ENCODE peak calls at places on chromosome 17, in nine cellular contexts. One of them, this sample, is unnamed.

GRCh38 chr17:45129426-45129939 is 2.8 kb downstream of the PLCD3 start:
- DNase-seq in thoracic aorta: no peak
- DNase-seq in Caco-2: peak; percentile 86
- DNase-seq in endodermal cell: peak; percentile 82
- DNase-seq in keratinocyte: no peak
- DNase-seq in OCI-LY7: no peak
- DNase-seq in stomach: no peak
- DNase-seq in adrenal gland: peak; percentile 82
- DNase-seq in A549: peak; percentile 77
- DNase-seq in this sample: no peak

GRCh38 chr17:76136276-76137025 is 4.6 kb downstream of the FOXJ1 start:
- DNase-seq in adrenal gland: no peak
- DNase-seq in OCI-LY7: no peak
- DNase-seq in thoracic aorta: no peak
- DNase-seq in Caco-2: no peak
- DNase-seq in stomach: no peak
- DNase-seq in endodermal cell: peak; percentile 88
- DNase-seq in keratinocyte: no peak
- DNase-seq in A549: no peak
- DNase-seq in this sample: no peak

GRCh38 chr17:17899486-17899885 is 62.7 kb upstream of the SREBF1 start:
- DNase-seq in adrenal gland: no peak
- DNase-seq in OCI-LY7: no peak
- DNase-seq in Caco-2: no peak
- DNase-seq in keratinocyte: no peak
- DNase-seq in stomach: no peak
- DNase-seq in thoracic aorta: no peak
- DNase-seq in A549: no peak
- DNase-seq in endodermal cell: no peak
- DNase-seq in this sample: no peak

GRCh38 chr17:2357931-2358434 is 20.7 kb downstream of the SGSM2 start:
- DNase-seq in thoracic aorta: no peak
- DNase-seq in adrenal gland: no peak
- DNase-seq in A549: no peak
- DNase-seq in keratinocyte: no peak
- DNase-seq in OCI-LY7: no peak
- DNase-seq in stomach: no peak
- DNase-seq in endodermal cell: no peak
- DNase-seq in Caco-2: no peak
- DNase-seq in this sample: no peak

GRCh38 chr17:79325707-79326106 is 251.1 kb downstream of the ENGASE start:
- DNase-seq in keratinocyte: no peak
- DNase-seq in stomach: no peak
- DNase-seq in thoracic aorta: no peak
- DNase-seq in OCI-LY7: no peak
- DNase-seq in adrenal gland: no peak
- DNase-seq in endodermal cell: peak; percentile 87
- DNase-seq in A549: no peak
- DNase-seq in Caco-2: no peak
- DNase-seq in this sample: no peak

GRCh38 chr17:68437979-68438877 is 19.1 kb downstream of the WIPI1 start:
- DNase-seq in keratinocyte: no peak
- DNase-seq in thoracic aorta: no peak
- DNase-seq in adrenal gland: peak; percentile 46
- DNase-seq in A549: no peak
- DNase-seq in Caco-2: no peak
- DNase-seq in stomach: peak; percentile 72
- DNase-seq in OCI-LY7: peak; percentile 87
- DNase-seq in endodermal cell: peak; percentile 76
- DNase-seq in this sample: no peak

GRCh38 chr17:78442648-78443128 is 64.2 kb downstream of the PGS1 start:
- DNase-seq in keratinocyte: no peak
- DNase-seq in stomach: peak; percentile 48
- DNase-seq in adrenal gland: peak; percentile 80
- DNase-seq in OCI-LY7: no peak
- DNase-seq in thoracic aorta: peak; percentile 31
- DNase-seq in Caco-2: no peak
- DNase-seq in A549: no peak
- DNase-seq in endodermal cell: peak; percentile 43
- DNase-seq in this sample: no peak

GRCh38 chr17:38341035-38341721 is 2.6 kb downstream of the GPR179 start:
- DNase-seq in adrenal gland: peak; percentile 77
- DNase-seq in OCI-LY7: no peak
- DNase-seq in endodermal cell: peak; percentile 94
- DNase-seq in stomach: peak; percentile 85
- DNase-seq in A549: no peak
- DNase-seq in Caco-2: no peak
- DNase-seq in thoracic aorta: no peak
- DNase-seq in keratinocyte: no peak
- DNase-seq in this sample: no peak

GRCh38 chr17:45753645-45754225 is 30.4 kb upstream of the CRHR1 start:
- DNase-seq in thoracic aorta: no peak
- DNase-seq in adrenal gland: no peak
- DNase-seq in OCI-LY7: no peak
- DNase-seq in Caco-2: no peak
- DNase-seq in A549: no peak
- DNase-seq in stomach: no peak
- DNase-seq in keratinocyte: no peak
- DNase-seq in endodermal cell: no peak
- DNase-seq in this sample: no peak

GRCh38 chr17:2421315-2422147 is 20.7 kb upstream of the MNT start:
- DNase-seq in keratinocyte: no peak
- DNase-seq in OCI-LY7: peak; percentile 16
- DNase-seq in Caco-2: no peak
- DNase-seq in A549: peak; percentile 61
- DNase-seq in endodermal cell: peak; percentile 76
- DNase-seq in thoracic aorta: no peak
- DNase-seq in adrenal gland: peak; percentile 72
- DNase-seq in stomach: no peak
- DNase-seq in this sample: no peak

GRCh38 chr17:42672038-42672437 is 4.8 kb downstream of the PLEKHH3 start:
- DNase-seq in adrenal gland: no peak
- DNase-seq in Caco-2: no peak
- DNase-seq in thoracic aorta: no peak
- DNase-seq in endodermal cell: peak; percentile 81
- DNase-seq in OCI-LY7: no peak
- DNase-seq in stomach: no peak
- DNase-seq in A549: no peak
- DNase-seq in keratinocyte: no peak
- DNase-seq in this sample: no peak

GRCh38 chr17:42675348-42675983 is 1.3 kb downstream of the PLEKHH3 start:
- DNase-seq in A549: no peak
- DNase-seq in keratinocyte: no peak
- DNase-seq in endodermal cell: no peak
- DNase-seq in Caco-2: no peak
- DNase-seq in adrenal gland: no peak
- DNase-seq in stomach: peak; percentile 77
- DNase-seq in OCI-LY7: peak; percentile 33
- DNase-seq in thoracic aorta: no peak
- DNase-seq in this sample: no peak

GRCh38 chr17:42673885-42674754 is 2.7 kb downstream of the PLEKHH3 start:
- DNase-seq in OCI-LY7: peak; percentile 66
- DNase-seq in thoracic aorta: no peak
- DNase-seq in endodermal cell: peak; percentile 93
- DNase-seq in stomach: peak; percentile 45
- DNase-seq in A549: peak; percentile 66
- DNase-seq in Caco-2: no peak
- DNase-seq in adrenal gland: peak; percentile 68
- DNase-seq in keratinocyte: no peak
- DNase-seq in this sample: no peak

GRCh38 chr17:42674755-42675347 is 1.9 kb downstream of the PLEKHH3 start:
- DNase-seq in A549: no peak
- DNase-seq in thoracic aorta: no peak
- DNase-seq in Caco-2: no peak
- DNase-seq in endodermal cell: peak; percentile 93
- DNase-seq in OCI-LY7: peak; percentile 28
- DNase-seq in stomach: peak; percentile 66
- DNase-seq in adrenal gland: peak; percentile 43
- DNase-seq in keratinocyte: no peak
- DNase-seq in this sample: no peak

GRCh38 chr17:42673266-42673884 is 3.4 kb downstream of the PLEKHH3 start:
- DNase-seq in endodermal cell: no peak
- DNase-seq in adrenal gland: no peak
- DNase-seq in OCI-LY7: no peak
- DNase-seq in Caco-2: no peak
- DNase-seq in stomach: no peak
- DNase-seq in keratinocyte: no peak
- DNase-seq in thoracic aorta: no peak
- DNase-seq in A549: no peak
- DNase-seq in this sample: no peak
- H3K4me1 ChIP-seq in endodermal cell: peaks cover 6% of the 10 kb centered on the region
- H3K4me1 ChIP-seq in adrenal gland: peaks cover 50% of the 10 kb centered on the region
- H3K4me1 ChIP-seq in OCI-LY7: peaks cover 32% of the 10 kb centered on the region
- H3K4me1 ChIP-seq in Caco-2: peaks cover 18% of the 10 kb centered on the region
- H3K4me1 ChIP-seq in stomach: peaks cover 80% of the 10 kb centered on the region
- H3K4me1 ChIP-seq in keratinocyte: peaks cover 55% of the 10 kb centered on the region
- H3K4me1 ChIP-seq in thoracic aorta: peaks cover 42% of the 10 kb centered on the region
- H3K4me1 ChIP-seq in A549: peaks cover 41% of the 10 kb centered on the region
- H3K4me1 ChIP-seq in this sample: peaks cover 74% of the 10 kb centered on the region

GRCh38 chr17:61322316-61323014 is 77.2 kb upstream of the TBX2 start:
- DNase-seq in stomach: no peak
- DNase-seq in keratinocyte: no peak
- DNase-seq in OCI-LY7: no peak
- DNase-seq in Caco-2: no peak
- DNase-seq in A549: no peak
- DNase-seq in adrenal gland: no peak
- DNase-seq in thoracic aorta: no peak
- DNase-seq in endodermal cell: no peak
- DNase-seq in this sample: no peak
- TF ChIP-seq CTCF in stomach: no peak
- TF ChIP-seq CTCF in keratinocyte: no peak
- TF ChIP-seq CTCF in OCI-LY7: no peak
- TF ChIP-seq CTCF in Caco-2: no peak
- TF ChIP-seq CTCF in A549: no peak
- TF ChIP-seq CTCF in adrenal gland: no peak
- TF ChIP-seq CTCF in thoracic aorta: no peak
- TF ChIP-seq CTCF in endodermal cell: no peak
- TF ChIP-seq CTCF in this sample: no peak

DNA sequence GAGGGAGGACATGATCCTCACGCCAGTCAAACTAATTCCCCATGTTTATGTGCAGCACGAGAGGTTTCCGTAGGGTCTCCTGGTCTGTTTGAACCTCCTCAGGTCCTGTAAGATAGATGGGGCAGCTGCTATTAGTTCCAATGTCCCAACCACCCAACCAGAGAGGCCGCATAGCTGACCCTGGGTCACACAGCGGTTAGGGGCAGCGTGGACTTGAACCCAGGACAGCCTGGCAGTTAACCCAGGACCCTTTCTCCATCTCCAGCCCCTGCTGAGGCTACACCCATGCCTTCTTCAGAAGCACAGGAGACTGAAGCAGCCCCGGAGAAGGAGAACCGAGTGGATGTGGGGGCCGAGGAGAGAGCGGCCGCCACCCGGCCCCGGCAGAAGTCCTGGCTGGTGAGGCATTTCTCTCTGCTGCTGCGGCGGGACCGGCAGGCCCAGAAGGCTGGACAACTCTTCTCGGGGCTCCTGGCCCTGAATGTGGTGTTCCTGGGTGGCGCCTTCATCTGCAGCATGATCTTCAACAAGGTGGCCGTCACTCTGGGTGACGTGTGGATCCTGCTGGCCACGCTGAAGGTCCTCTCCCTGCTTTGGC is 5.5 kb downstream of the OTOP3 start:
- DNase-seq in adrenal gland: no peak
- DNase-seq in stomach: no peak
- DNase-seq in thoracic aorta: no peak
- DNase-seq in OCI-LY7: no peak
- DNase-seq in A549: no peak
- DNase-seq in Caco-2: no peak
- DNase-seq in keratinocyte: no peak
- DNase-seq in endodermal cell: no peak
- DNase-seq in this sample: no peak
- H3K4me1 ChIP-seq in adrenal gland: no peaks in the 10 kb centered on the region
- H3K4me1 ChIP-seq in stomach: peaks cover 5% of the 10 kb centered on the region
- H3K4me1 ChIP-seq in thoracic aorta: peaks cover 2% of the 10 kb centered on the region
- H3K4me1 ChIP-seq in OCI-LY7: peaks cover 5% of the 10 kb centered on the region
- H3K4me1 ChIP-seq in A549: peaks cover 12% of the 10 kb centered on the region
- H3K4me1 ChIP-seq in Caco-2: no peaks in the 10 kb centered on the region
- H3K4me1 ChIP-seq in keratinocyte: peaks cover 19% of the 10 kb centered on the region
- H3K4me1 ChIP-seq in endodermal cell: no peaks in the 10 kb centered on the region
- H3K4me1 ChIP-seq in this sample: peaks cover 4% of the 10 kb centered on the region

GRCh38 chr17:40533896-40534295 is 31.4 kb downstream of the CCR7 start:
- DNase-seq in adrenal gland: peak; percentile 18
- DNase-seq in OCI-LY7: no peak
- DNase-seq in A549: peak; percentile 71
- DNase-seq in thoracic aorta: no peak
- DNase-seq in Caco-2: no peak
- DNase-seq in stomach: no peak
- DNase-seq in keratinocyte: no peak
- DNase-seq in endodermal cell: no peak
- DNase-seq in this sample: no peak

GRCh38 chr17:40530531-40530987 is 29.1 kb upstream of the TNS4 start:
- DNase-seq in thoracic aorta: no peak
- DNase-seq in Caco-2: no peak
- DNase-seq in OCI-LY7: no peak
- DNase-seq in adrenal gland: no peak
- DNase-seq in A549: no peak
- DNase-seq in stomach: no peak
- DNase-seq in keratinocyte: no peak
- DNase-seq in endodermal cell: peak; percentile 51
- DNase-seq in this sample: no peak

GRCh38 chr17:40530988-40531971 is 29.9 kb upstream of the TNS4 start:
- DNase-seq in thoracic aorta: no peak
- DNase-seq in endodermal cell: peak; percentile 61
- DNase-seq in A549: no peak
- DNase-seq in keratinocyte: no peak
- DNase-seq in stomach: no peak
- DNase-seq in OCI-LY7: peak; percentile 32
- DNase-seq in adrenal gland: peak; percentile 25
- DNase-seq in Caco-2: no peak
- DNase-seq in this sample: no peak

GRCh38 chr17:40534431-40535189 is 30.7 kb downstream of the CCR7 start:
- DNase-seq in OCI-LY7: no peak
- DNase-seq in keratinocyte: no peak
- DNase-seq in A549: peak; percentile 75
- DNase-seq in thoracic aorta: no peak
- DNase-seq in Caco-2: no peak
- DNase-seq in stomach: no peak
- DNase-seq in endodermal cell: peak; percentile 76
- DNase-seq in adrenal gland: no peak
- DNase-seq in this sample: no peak

DNA sequence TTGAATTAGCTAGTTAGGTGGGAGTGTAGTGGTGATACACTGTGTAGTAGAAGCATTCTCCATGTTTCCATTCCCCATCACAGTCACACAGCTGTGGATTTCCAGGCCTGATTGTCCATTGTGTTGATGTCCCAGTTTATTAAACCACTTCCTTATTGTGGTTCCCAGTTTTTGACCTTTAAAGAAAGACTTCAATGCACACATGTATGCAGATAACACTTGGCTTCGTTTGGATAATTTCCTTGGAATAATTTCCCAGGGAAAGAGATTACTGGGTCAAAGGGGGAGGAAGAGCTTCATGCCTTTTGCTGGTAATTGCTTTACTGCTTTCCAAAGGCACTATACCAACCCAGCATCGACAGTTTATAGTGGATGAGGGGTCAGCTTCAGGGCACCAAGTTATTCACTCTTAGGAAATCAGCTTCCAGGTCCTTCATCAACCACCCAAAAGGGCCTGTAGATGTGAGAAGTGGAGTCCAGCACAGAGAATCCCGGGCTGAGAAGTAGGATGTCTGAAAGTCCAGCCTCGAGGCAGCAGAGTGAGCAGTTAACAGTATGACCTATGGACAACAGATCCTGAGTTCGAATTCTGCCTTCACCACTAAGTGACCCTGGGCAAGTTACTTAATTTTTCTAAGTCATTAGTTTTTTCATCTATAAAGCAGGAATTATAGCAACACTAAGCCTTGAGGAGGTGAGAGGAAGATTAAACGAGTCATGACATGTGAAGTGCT is 31.3 kb upstream of the TNS4 start:
- DNase-seq in A549: peak; percentile 63
- DNase-seq in thoracic aorta: no peak
- DNase-seq in Caco-2: no peak
- DNase-seq in OCI-LY7: no peak
- DNase-seq in stomach: no peak
- DNase-seq in endodermal cell: peak; percentile 44
- DNase-seq in adrenal gland: peak; percentile 24
- DNase-seq in keratinocyte: no peak
- DNase-seq in this sample: no peak
- TF ChIP-seq CTCF in A549: no peak
- TF ChIP-seq CTCF in thoracic aorta: no peak
- TF ChIP-seq CTCF in Caco-2: no peak
- TF ChIP-seq CTCF in OCI-LY7: no peak
- TF ChIP-seq CTCF in stomach: no peak
- TF ChIP-seq CTCF in endodermal cell: no peak
- TF ChIP-seq CTCF in adrenal gland: no peak
- TF ChIP-seq CTCF in keratinocyte: no peak
- TF ChIP-seq CTCF in this sample: no peak

This sample was measured in vagina.